ENCODE peak calls at places on chromosomes 16 and 17, in nine cellular contexts. One of them, this sample, is unnamed.

GRCh38 chr17:14803781-14804180 is 461.3 kb downstream of the PMP22 start:
- DNase-seq in right lobe of liver: no peak
- DNase-seq in body of pancreas: no peak
- DNase-seq in breast epithelium: no peak
- DNase-seq in transverse colon: no peak
- DNase-seq in Peyer's patch: no peak
- DNase-seq in HCT116: no peak
- DNase-seq in upper lobe of left lung: no peak
- DNase-seq in heart left ventricle: no peak
- DNase-seq in this sample: no peak

GRCh38 chr16:88331989-88332920 is 50.5 kb upstream of the ZNF469 start:
- DNase-seq in heart left ventricle: no peak
- DNase-seq in Peyer's patch: peak; percentile 61
- DNase-seq in upper lobe of left lung: peak; percentile 85
- DNase-seq in right lobe of liver: no peak
- DNase-seq in body of pancreas: peak; percentile 79
- DNase-seq in breast epithelium: peak; percentile 89
- DNase-seq in transverse colon: peak; percentile 35
- DNase-seq in HCT116: peak; percentile 88
- DNase-seq in this sample: peak; percentile 83

GRCh38 chr17:80944326-80944725 is 47.3 kb upstream of the CHMP6 start:
- DNase-seq in heart left ventricle: no peak
- DNase-seq in breast epithelium: no peak
- DNase-seq in Peyer's patch: no peak
- DNase-seq in body of pancreas: peak; percentile 4
- DNase-seq in transverse colon: no peak
- DNase-seq in HCT116: no peak
- DNase-seq in right lobe of liver: peak; percentile 15
- DNase-seq in upper lobe of left lung: no peak
- DNase-seq in this sample: no peak

GRCh38 chr16:85010931-85011845 is at the start of gene ZDHHC7:
- DNase-seq in right lobe of liver: peak; percentile 93
- DNase-seq in transverse colon: peak; percentile 90
- DNase-seq in body of pancreas: peak; percentile 88
- DNase-seq in breast epithelium: peak; percentile 88
- DNase-seq in heart left ventricle: peak; percentile 91
- DNase-seq in HCT116: peak; percentile 69
- DNase-seq in Peyer's patch: peak; percentile 93
- DNase-seq in upper lobe of left lung: peak; percentile 97
- DNase-seq in this sample: peak; percentile 91

GRCh38 chr16:59878479-59878878 is 1144.4 kb upstream of the GOT2 start:
- DNase-seq in breast epithelium: no peak
- DNase-seq in upper lobe of left lung: no peak
- DNase-seq in heart left ventricle: no peak
- DNase-seq in Peyer's patch: no peak
- DNase-seq in HCT116: no peak
- DNase-seq in transverse colon: no peak
- DNase-seq in right lobe of liver: no peak
- DNase-seq in body of pancreas: no peak
- DNase-seq in this sample: no peak

GRCh38 chr16:3754304-3754703 is 37.0 kb upstream of the TRAP1 start:
- DNase-seq in HCT116: no peak
- DNase-seq in Peyer's patch: no peak
- DNase-seq in upper lobe of left lung: no peak
- DNase-seq in transverse colon: no peak
- DNase-seq in heart left ventricle: no peak
- DNase-seq in breast epithelium: no peak
- DNase-seq in right lobe of liver: no peak
- DNase-seq in body of pancreas: no peak
- DNase-seq in this sample: no peak

GRCh38 chr16:7334801-7335560 is 2.3 kb downstream of the RBFOX1 start:
- DNase-seq in HCT116: no peak
- DNase-seq in heart left ventricle: no peak
- DNase-seq in body of pancreas: no peak
- DNase-seq in right lobe of liver: no peak
- DNase-seq in Peyer's patch: no peak
- DNase-seq in transverse colon: no peak
- DNase-seq in upper lobe of left lung: no peak
- DNase-seq in breast epithelium: no peak
- DNase-seq in this sample: no peak

GRCh38 chr16:65510241-65510640 is 388.4 kb upstream of the CDH11 start:
- DNase-seq in body of pancreas: no peak
- DNase-seq in HCT116: no peak
- DNase-seq in heart left ventricle: no peak
- DNase-seq in transverse colon: no peak
- DNase-seq in Peyer's patch: no peak
- DNase-seq in breast epithelium: no peak
- DNase-seq in upper lobe of left lung: no peak
- DNase-seq in right lobe of liver: no peak
- DNase-seq in this sample: no peak

GRCh38 chr17:2871205-2871604 is 75.0 kb downstream of the RAP1GAP2 start:
- DNase-seq in heart left ventricle: no peak
- DNase-seq in HCT116: no peak
- DNase-seq in transverse colon: no peak
- DNase-seq in upper lobe of left lung: no peak
- DNase-seq in body of pancreas: no peak
- DNase-seq in right lobe of liver: no peak
- DNase-seq in Peyer's patch: no peak
- DNase-seq in breast epithelium: no peak
- DNase-seq in this sample: no peak

GRCh38 chr16:1745181-1745899 is 26.0 kb downstream of the NME3 start:
- DNase-seq in transverse colon: no peak
- DNase-seq in Peyer's patch: no peak
- DNase-seq in heart left ventricle: no peak
- DNase-seq in body of pancreas: no peak
- DNase-seq in upper lobe of left lung: peak; percentile 71
- DNase-seq in breast epithelium: no peak
- DNase-seq in right lobe of liver: no peak
- DNase-seq in HCT116: no peak
- DNase-seq in this sample: no peak

GRCh38 chr16:67884684-67885083 is at the start of gene NRN1L:
- DNase-seq in heart left ventricle: peak; percentile 91
- DNase-seq in upper lobe of left lung: peak; percentile 93
- DNase-seq in breast epithelium: peak; percentile 87
- DNase-seq in body of pancreas: peak; percentile 78
- DNase-seq in transverse colon: peak; percentile 83
- DNase-seq in right lobe of liver: peak; percentile 94
- DNase-seq in Peyer's patch: peak; percentile 77
- DNase-seq in HCT116: no peak
- DNase-seq in this sample: peak; percentile 93

GRCh38 chr16:20074089-20074956 is 633 bp upstream of the GPR139 start:
- DNase-seq in HCT116: no peak
- DNase-seq in heart left ventricle: no peak
- DNase-seq in breast epithelium: no peak
- DNase-seq in upper lobe of left lung: peak; percentile 33
- DNase-seq in right lobe of liver: no peak
- DNase-seq in Peyer's patch: no peak
- DNase-seq in transverse colon: no peak
- DNase-seq in body of pancreas: no peak
- DNase-seq in this sample: no peak

GRCh38 chr17:27226611-27227234 is 67.2 kb upstream of the WSB1 start:
- DNase-seq in body of pancreas: peak; percentile 55
- DNase-seq in heart left ventricle: no peak
- DNase-seq in transverse colon: no peak
- DNase-seq in breast epithelium: no peak
- DNase-seq in HCT116: no peak
- DNase-seq in Peyer's patch: peak; percentile 74
- DNase-seq in upper lobe of left lung: no peak
- DNase-seq in right lobe of liver: no peak
- DNase-seq in this sample: no peak

GRCh38 chr17:80599546-80600305 is 55.1 kb downstream of the RPTOR start:
- DNase-seq in upper lobe of left lung: no peak
- DNase-seq in heart left ventricle: no peak
- DNase-seq in right lobe of liver: no peak
- DNase-seq in HCT116: no peak
- DNase-seq in body of pancreas: no peak
- DNase-seq in transverse colon: peak; percentile 75
- DNase-seq in breast epithelium: no peak
- DNase-seq in Peyer's patch: peak; percentile 85
- DNase-seq in this sample: no peak

GRCh38 chr17:20116683-20117309 is 107.6 kb downstream of the SPECC1 start:
- DNase-seq in right lobe of liver: no peak
- DNase-seq in upper lobe of left lung: no peak
- DNase-seq in transverse colon: peak; percentile 33
- DNase-seq in body of pancreas: peak; percentile 48
- DNase-seq in heart left ventricle: peak; percentile 56
- DNase-seq in HCT116: peak; percentile 53
- DNase-seq in Peyer's patch: peak; percentile 67
- DNase-seq in breast epithelium: no peak
- DNase-seq in this sample: peak; percentile 65

GRCh38 chr16:10514369-10515055 is 65.9 kb downstream of the EMP2 start:
- DNase-seq in HCT116: peak; percentile 33
- DNase-seq in upper lobe of left lung: no peak
- DNase-seq in heart left ventricle: peak; percentile 31
- DNase-seq in breast epithelium: no peak
- DNase-seq in right lobe of liver: no peak
- DNase-seq in transverse colon: peak; percentile 37
- DNase-seq in body of pancreas: peak; percentile 73
- DNase-seq in Peyer's patch: peak; percentile 68
- DNase-seq in this sample: peak; percentile 67

GRCh38 chr16:18039931-18040330 is 296.6 kb downstream of the NPIPA8 start:
- DNase-seq in heart left ventricle: no peak
- DNase-seq in upper lobe of left lung: no peak
- DNase-seq in Peyer's patch: no peak
- DNase-seq in HCT116: no peak
- DNase-seq in body of pancreas: no peak
- DNase-seq in transverse colon: no peak
- DNase-seq in breast epithelium: no peak
- DNase-seq in right lobe of liver: no peak
- DNase-seq in this sample: no peak

GRCh38 chr17:924711-925480 is 54.7 kb downstream of the NXN start:
- DNase-seq in right lobe of liver: no peak
- DNase-seq in heart left ventricle: no peak
- DNase-seq in HCT116: no peak
- DNase-seq in transverse colon: no peak
- DNase-seq in breast epithelium: no peak
- DNase-seq in body of pancreas: no peak
- DNase-seq in Peyer's patch: no peak
- DNase-seq in upper lobe of left lung: no peak
- DNase-seq in this sample: no peak

GRCh38 chr17:75105269-75106080 is 4.3 kb upstream of the ARMC7 start:
- DNase-seq in HCT116: no peak
- DNase-seq in body of pancreas: peak; percentile 76
- DNase-seq in upper lobe of left lung: no peak
- DNase-seq in transverse colon: peak; percentile 77
- DNase-seq in Peyer's patch: peak; percentile 82
- DNase-seq in heart left ventricle: no peak
- DNase-seq in breast epithelium: no peak
- DNase-seq in right lobe of liver: no peak
- DNase-seq in this sample: peak; percentile 55

GRCh38 chr17:73835605-73836004 is 191.4 kb upstream of the SDK2 start:
- DNase-seq in HCT116: no peak
- DNase-seq in transverse colon: no peak
- DNase-seq in heart left ventricle: no peak
- DNase-seq in right lobe of liver: no peak
- DNase-seq in upper lobe of left lung: no peak
- DNase-seq in body of pancreas: no peak
- DNase-seq in breast epithelium: no peak
- DNase-seq in Peyer's patch: no peak
- DNase-seq in this sample: no peak

GRCh38 chr17:16987830-16988601 is 16.1 kb upstream of the TNFRSF13B start:
- DNase-seq in breast epithelium: no peak
- DNase-seq in HCT116: no peak
- DNase-seq in upper lobe of left lung: no peak
- DNase-seq in Peyer's patch: peak; percentile 94
- DNase-seq in body of pancreas: no peak
- DNase-seq in transverse colon: peak; percentile 85
- DNase-seq in right lobe of liver: peak; percentile 67
- DNase-seq in heart left ventricle: peak; percentile 77
- DNase-seq in this sample: peak; percentile 51
- H3K4me3 ChIP-seq in breast epithelium: no peak overlapping the region
- H3K4me3 ChIP-seq in HCT116: no peak overlapping the region
- H3K4me3 ChIP-seq in upper lobe of left lung: no peak overlapping the region
- H3K4me3 ChIP-seq in Peyer's patch: peak overlapping the region; percentile 15
- H3K4me3 ChIP-seq in body of pancreas: no peak overlapping the region
- H3K4me3 ChIP-seq in transverse colon: no peak overlapping the region
- H3K4me3 ChIP-seq in right lobe of liver: no peak overlapping the region
- H3K4me3 ChIP-seq in heart left ventricle: no peak overlapping the region
- H3K4me3 ChIP-seq in this sample: no peak overlapping the region

DNA sequence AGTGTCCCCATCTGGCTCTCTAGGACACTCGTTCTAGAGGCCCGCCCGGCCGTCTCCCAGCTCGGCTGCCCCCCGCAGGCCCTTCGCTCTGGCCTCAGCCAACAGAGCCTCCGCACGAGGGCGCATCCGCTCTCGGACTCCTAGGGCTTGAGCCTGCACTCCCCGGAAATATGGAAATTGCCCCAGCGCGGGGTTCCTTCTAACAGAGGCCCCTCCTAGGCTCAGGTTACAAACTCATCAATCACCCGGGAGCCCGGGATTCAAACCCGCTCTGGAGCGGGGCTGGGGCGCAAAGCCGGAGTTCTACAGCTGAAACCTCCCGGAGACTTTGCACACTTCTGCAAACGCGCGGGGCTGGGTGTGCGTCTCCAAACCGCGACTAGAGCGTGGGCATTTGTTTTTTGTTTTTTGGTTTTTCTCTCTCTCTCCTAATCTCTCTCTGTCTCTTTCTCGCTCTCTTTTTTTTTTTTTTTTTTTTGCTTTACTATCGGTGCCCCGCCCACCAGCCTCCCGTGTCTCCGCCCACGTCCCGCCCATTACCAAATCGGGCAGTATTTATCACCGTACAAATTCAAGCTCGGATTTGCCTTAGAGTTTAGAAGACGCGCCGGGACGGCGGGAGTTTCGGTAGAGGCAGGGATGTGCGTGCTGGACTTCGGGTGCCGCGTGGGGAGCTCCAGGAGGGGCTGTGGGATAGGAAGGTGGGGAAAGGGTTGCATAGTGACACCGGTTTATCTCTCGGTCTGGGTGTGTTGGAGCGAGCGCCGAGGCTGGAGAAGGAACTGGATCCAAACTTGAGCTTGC is 2.4 kb upstream of the FOXL1 start:
- DNase-seq in body of pancreas: peak; percentile 46
- DNase-seq in upper lobe of left lung: peak; percentile 88
- DNase-seq in HCT116: peak; percentile 97
- DNase-seq in right lobe of liver: peak; percentile 68
- DNase-seq in Peyer's patch: peak; percentile 79
- DNase-seq in transverse colon: peak; percentile 60
- DNase-seq in heart left ventricle: peak; percentile 84
- DNase-seq in breast epithelium: no peak
- DNase-seq in this sample: peak; percentile 82
- H3K4me1 ChIP-seq in body of pancreas: peaks cover 24% of the 10 kb centered on the region
- H3K4me1 ChIP-seq in upper lobe of left lung: peaks cover 28% of the 10 kb centered on the region
- H3K4me1 ChIP-seq in HCT116: peaks cover 22% of the 10 kb centered on the region
- H3K4me1 ChIP-seq in right lobe of liver: no peaks in the 10 kb centered on the region
- H3K4me1 ChIP-seq in Peyer's patch: peaks cover 7% of the 10 kb centered on the region
- H3K4me1 ChIP-seq in transverse colon: no peaks in the 10 kb centered on the region
- H3K4me1 ChIP-seq in heart left ventricle: peaks cover 14% of the 10 kb centered on the region
- H3K4me1 ChIP-seq in breast epithelium: no peaks in the 10 kb centered on the region
- H3K4me1 ChIP-seq in this sample: peaks cover 11% of the 10 kb centered on the region

GRCh38 chr17:42287305-42288077 is 807 bp upstream of the STAT5A start:
- DNase-seq in heart left ventricle: peak; percentile 56
- DNase-seq in body of pancreas: peak; percentile 24
- DNase-seq in upper lobe of left lung: no peak
- DNase-seq in HCT116: no peak
- DNase-seq in right lobe of liver: no peak
- DNase-seq in Peyer's patch: peak; percentile 76
- DNase-seq in breast epithelium: no peak
- DNase-seq in transverse colon: peak; percentile 56
- DNase-seq in this sample: peak; percentile 57
- TF ChIP-seq POLR2A in heart left ventricle: peak; percentile 22
- TF ChIP-seq POLR2A in body of pancreas: no peak
- TF ChIP-seq POLR2A in upper lobe of left lung: peak; percentile 69
- TF ChIP-seq POLR2A in HCT116: no peak
- TF ChIP-seq POLR2A in right lobe of liver: peak; percentile 15
- TF ChIP-seq POLR2A in Peyer's patch: no peak
- TF ChIP-seq POLR2A in breast epithelium: peak; percentile 23
- TF ChIP-seq POLR2A in transverse colon: peak; percentile 16
- TF ChIP-seq POLR2A in this sample: no peak

GRCh38 chr17:41667280-41668008 is 21.2 kb upstream of the EIF1 start:
- DNase-seq in upper lobe of left lung: no peak
- DNase-seq in right lobe of liver: no peak
- DNase-seq in body of pancreas: no peak
- DNase-seq in transverse colon: no peak
- DNase-seq in HCT116: no peak
- DNase-seq in breast epithelium: no peak
- DNase-seq in heart left ventricle: no peak
- DNase-seq in Peyer's patch: no peak
- DNase-seq in this sample: no peak
- H3K4me3 ChIP-seq in upper lobe of left lung: peak overlapping the region; percentile 62
- H3K4me3 ChIP-seq in right lobe of liver: peak overlapping the region; percentile 45
- H3K4me3 ChIP-seq in body of pancreas: no peak overlapping the region
- H3K4me3 ChIP-seq in transverse colon: no peak overlapping the region
- H3K4me3 ChIP-seq in HCT116: no peak overlapping the region
- H3K4me3 ChIP-seq in breast epithelium: no peak overlapping the region
- H3K4me3 ChIP-seq in heart left ventricle: no peak overlapping the region
- H3K4me3 ChIP-seq in Peyer's patch: no peak overlapping the region
- H3K4me3 ChIP-seq in this sample: peak overlapping the region; percentile 44